ENCODE peak calls at places on chromosomes 5 and 9, in seven cellular contexts. B is ACHN; H is SW 1271; R is A549; I is stimulated activated CD8-positive, alpha-beta memory T cell treated with anti-CD3 and anti-CD28 coated beads, Interleukin-4, amount 100 ng/mL, for 4 hours; N is WTC11; L is activated CD8-positive, alpha-beta T cell treated with anti-CD3 and anti-CD28 coated beads for 36 hours. A is an unnamed sample.
A peak's percentile ranks its signal among the peaks of the same experiment; 100 is the strongest.

GRCh38 chr5:129541648-129542251 is 81.7 kb downstream of the ADAMTS19 start:
- DNase-seq in B (peak; percentile 62), H (peak; percentile 17), R (no peak), I (no peak), N (no peak), L (no peak), A (no peak)

GRCh38 chr5:53601570-53601969 is 41.1 kb downstream of the NDUFS4 start:
- DNase-seq in B (no peak), H (peak; percentile 59), R (peak; percentile 44), I (no peak), N (no peak), L (no peak), A (no peak)

GRCh38 chr5:67942451-67942830 is 273.1 kb upstream of the PIK3R1 start:
- DNase-seq in B (no peak), H (no peak), R (no peak), I (no peak), N (no peak), L (no peak), A (peak; percentile 10)

GRCh38 chr9:93536167-93536566 is 40.2 kb upstream of the PHF2 start:
- DNase-seq in B (no peak), H (no peak), R (no peak), I (no peak), N (no peak), L (no peak), A (no peak)

GRCh38 chr9:133333011-133333410 is 3.0 kb downstream of the SURF6 start:
- DNase-seq in B (no peak), H (no peak), R (no peak), I (no peak), N (no peak), L (no peak), A (no peak)

GRCh38 chr5:73437126-73438047 is 11.2 kb downstream of the FOXD1 start:
- DNase-seq in B (peak; percentile 82), H (no peak), R (peak; percentile 88), I (no peak), N (peak; percentile 82), L (no peak), A (peak; percentile 42)

GRCh38 chr9:112033237-112034215 is 136.9 kb downstream of the UGCG start:
- DNase-seq in B (no peak), H (no peak), R (no peak), I (no peak), N (no peak), L (no peak), A (no peak)

GRCh38 chr5:74182603-74183002 is 457.9 kb downstream of the ENC1 start:
- DNase-seq in B (no peak), H (no peak), R (no peak), I (no peak), N (no peak), L (peak; percentile 12), A (no peak)

GRCh38 chr5:39760385-39761198 is 335.8 kb upstream of the DAB2 start:
- DNase-seq in B (no peak), H (peak; percentile 10), R (no peak), I (no peak), N (no peak), L (no peak), A (no peak)

GRCh38 chr5:141564216-141564692 is 54.5 kb downstream of the DIAPH1 start:
- DNase-seq in B (peak; percentile 92), H (peak; percentile 79), R (peak; percentile 50), I (peak; percentile 28), N (peak; percentile 48), L (peak; percentile 82), A (peak; percentile 90)

GRCh38 chr5:136249678-136250266 is 56.8 kb upstream of the SMIM32 start:
- DNase-seq in B (peak; percentile 61), H (no peak), R (peak; percentile 36), I (no peak), N (peak; percentile 72), L (peak; percentile 43), A (peak; percentile 83)

GRCh38 chr9:125749951-125750655 is 2.9 kb downstream of the PBX3 start:
- DNase-seq in B (no peak), H (no peak), R (no peak), I (no peak), N (no peak), L (no peak), A (no peak)

GRCh38 chr9:29751220-29751619 is 2177.9 kb upstream of the C9orf72 start:
- DNase-seq in B (no peak), H (no peak), R (no peak), I (no peak), N (no peak), L (no peak), A (no peak)

GRCh38 chr5:9104576-9105339 is 441.1 kb downstream of the SEMA5A start:
- DNase-seq in B (no peak), H (no peak), R (no peak), I (no peak), N (no peak), L (no peak), A (no peak)

GRCh38 chr5:122753500-122753899 is 21.4 kb upstream of the SNX2 start:
- DNase-seq in B (no peak), H (no peak), R (no peak), I (no peak), N (no peak), L (no peak), A (no peak)

GRCh38 chr9:79572032-79572890 is 496 bp downstream of the TLE4 start:
- DNase-seq in B (peak; percentile 53), H (no peak), R (peak; percentile 15), I (no peak), N (peak; percentile 47), L (peak; percentile 47), A (peak; percentile 82)

GRCh38 chr9:86573886-86574285 is 219.7 kb upstream of the TUT7 start:
- DNase-seq in B (no peak), H (no peak), R (no peak), I (no peak), N (no peak), L (no peak), A (no peak)

GRCh38 chr9:110116543-110116885 is 91.4 kb downstream of the C9orf152 start:
- DNase-seq in B (no peak), H (no peak), R (peak; percentile 21), I (no peak), N (no peak), L (no peak), A (peak; percentile 51)

GRCh38 chr9:81685763-81686613 is 3.4 kb downstream of the TLE1 start:
- DNase-seq in B (peak; percentile 16), H (no peak), R (no peak), I (no peak), N (no peak), L (no peak), A (peak; percentile 48)

GRCh38 chr5:110855961-110856360 is 117.2 kb downstream of the SLC25A46 start:
- DNase-seq in B (no peak), H (no peak), R (no peak), I (no peak), N (no peak), L (no peak), A (no peak)

GRCh38 chr9:134928796-134929559 is 11.3 kb upstream of the FCN1 start:
- DNase-seq in B (no peak), H (no peak), R (no peak), I (no peak), N (no peak), L (no peak), A (no peak)

GRCh38 chr5:126849101-126849678 is 72.3 kb downstream of the LMNB1 start:
- DNase-seq in B (no peak), H (no peak), R (no peak), I (no peak), N (no peak), L (no peak), A (peak; percentile 37)

GRCh38 chr5:53476531-53477480 is 3.6 kb upstream of the FST start:
- DNase-seq in B (no peak), H (no peak), R (no peak), I (no peak), N (no peak), L (no peak), A (peak; percentile 7)

GRCh38 chr9:69936427-69936826 is 107.2 kb upstream of the MAMDC2 start:
- DNase-seq in B (no peak), H (no peak), R (no peak), I (no peak), N (no peak), L (no peak), A (no peak)

GRCh38 chr9:20236676-20237075 is 385.6 kb downstream of the MLLT3 start:
- DNase-seq in B (no peak), H (no peak), R (no peak), I (no peak), N (no peak), L (no peak), A (peak; percentile 26)

GRCh38 chr9:130215341-130216119 is 43.3 kb downstream of the NCS1 start:
- DNase-seq in B (peak; percentile 26), H (no peak), R (no peak), I (no peak), N (no peak), L (peak; percentile 14), A (no peak)

GRCh38 chr5:138182808-138183207 is 3.9 kb downstream of the KIF20A start:
- DNase-seq in B (no peak), H (no peak), R (no peak), I (no peak), N (no peak), L (no peak), A (no peak)

GRCh38 chr9:133730994-133731715 is 7.0 kb downstream of the SARDH start:
- DNase-seq in B (no peak), H (no peak), R (no peak), I (no peak), N (no peak), L (no peak), A (no peak)

GRCh38 chr5:63805151-63805550 is 157.1 kb downstream of the HTR1A start:
- DNase-seq in B (no peak), H (no peak), R (no peak), I (no peak), N (no peak), L (no peak), A (no peak)

GRCh38 chr5:81420039-81420667 is 26.2 kb upstream of the ACOT12 start:
- DNase-seq in B (peak; percentile 89), H (peak; percentile 60), R (peak; percentile 47), I (no peak), N (no peak), L (peak; percentile 47), A (no peak)

GRCh38 chr9:13160051-13160450 is 119.4 kb downstream of the MPDZ start:
- DNase-seq in B (no peak), H (no peak), R (no peak), I (no peak), N (no peak), L (no peak), A (no peak)

GRCh38 chr5:33734541-33734940 is 157.2 kb downstream of the ADAMTS12 start:
- DNase-seq in B (no peak), H (no peak), R (no peak), I (no peak), N (peak; percentile 31), L (no peak), A (no peak)

GRCh38 chr5:129905467-129906176 is 1.4 kb downstream of the CHSY3 start:
- DNase-seq in B (peak; percentile 7), H (no peak), R (no peak), I (no peak), N (peak; percentile 43), L (peak; percentile 5), A (peak; percentile 51)

GRCh38 chr5:11650936-11651335 is 253.3 kb downstream of the CTNND2 start:
- DNase-seq in B (no peak), H (no peak), R (no peak), I (no peak), N (peak; percentile 22), L (no peak), A (no peak)